ENCODE peak calls at places on chromosomes 6 and 20, in five cellular contexts. J, F, X, L and U are unnamed samples.

GRCh38 chr6:47438481-47439347 is 38.9 kb upstream of the CD2AP start:
- DNase-seq in J (peak; percentile 70), F (no peak), X (no peak), L (no peak), U (no peak)

GRCh38 chr6:117907600-117908245 is 659 bp downstream of the SLC35F1 start:
- DNase-seq in J (no peak), F (no peak), X (peak; percentile 22), L (peak; percentile 30), U (no peak)

GRCh38 chr20:4726710-4727391 is 5.1 kb downstream of the PRND start:
- DNase-seq in J (peak; percentile 16), F (peak; percentile 59), X (no peak), L (no peak), U (peak; percentile 18)

GRCh38 chr6:74642101-74642500 is 563.8 kb downstream of the COL12A1 start:
- DNase-seq in J (no peak), F (no peak), X (no peak), L (no peak), U (no peak)

GRCh38 chr6:81769834-81770233 is 17.4 kb upstream of the TENT5A start:
- DNase-seq in J (no peak), F (no peak), X (no peak), L (no peak), U (no peak)

GRCh38 chr6:124069230-124069815 is 265.7 kb downstream of the NKAIN2 start:
- DNase-seq in J (no peak), F (no peak), X (no peak), L (no peak), U (no peak)

GRCh38 chr20:51457281-51457932 is 85.1 kb downstream of the NFATC2 start:
- DNase-seq in J (peak; percentile 37), F (peak; percentile 82), X (peak; percentile 35), L (peak; percentile 81), U (peak; percentile 54)

GRCh38 chr20:61437280-61438206 is 185.5 kb downstream of the CDH4 start:
- DNase-seq in J (no peak), F (peak; percentile 94), X (no peak), L (no peak), U (no peak)

GRCh38 chr20:51346686-51347485 is 195.6 kb downstream of the NFATC2 start:
- DNase-seq in J (no peak), F (no peak), X (no peak), L (no peak), U (no peak)

GRCh38 chr6:111614833-111615582 is 9.3 kb upstream of the TRAF3IP2 start:
- DNase-seq in J (no peak), F (no peak), X (no peak), L (peak; percentile 82), U (peak; percentile 38)

GRCh38 chr6:33160728-33161323 is 31.4 kb downstream of the COL11A2 start:
- DNase-seq in J (no peak), F (peak; percentile 91), X (peak; percentile 31), L (peak; percentile 7), U (peak; percentile 73)

GRCh38 chr6:144690109-144690508 is 405.0 kb downstream of the UTRN start:
- DNase-seq in J (no peak), F (no peak), X (no peak), L (no peak), U (no peak)

GRCh38 chr6:169189686-169190085 is 64.0 kb downstream of the THBS2 start:
- DNase-seq in J (no peak), F (no peak), X (no peak), L (no peak), U (no peak)

GRCh38 chr6:160917581-160917980 is 74.0 kb upstream of the MAP3K4 start:
- DNase-seq in J (no peak), F (peak; percentile 18), X (no peak), L (no peak), U (no peak)

GRCh38 chr6:44662461-44663121 is 275.1 kb downstream of the CDC5L start:
- DNase-seq in J (peak; percentile 13), F (peak; percentile 94), X (no peak), L (peak; percentile 77), U (no peak)

GRCh38 chr6:128295670-128296069 is 224.7 kb downstream of the PTPRK start:
- DNase-seq in J (no peak), F (no peak), X (no peak), L (no peak), U (no peak)

GRCh38 chr6:4107873-4108272 is 27.5 kb downstream of the ECI2 start:
- DNase-seq in J (no peak), F (no peak), X (no peak), L (no peak), U (no peak)

GRCh38 chr6:125485757-125486156 is 184.0 kb upstream of the HDDC2 start:
- DNase-seq in J (no peak), F (no peak), X (no peak), L (no peak), U (peak; percentile 8)

GRCh38 chr6:168968228-168968627 is 285.4 kb downstream of the THBS2 start:
- DNase-seq in J (peak; percentile 5), F (peak; percentile 86), X (peak; percentile 33), L (no peak), U (peak; percentile 25)

GRCh38 chr20:14343658-14344057 is 6.2 kb upstream of the FLRT3 start:
- DNase-seq in J (no peak), F (no peak), X (no peak), L (no peak), U (no peak)

GRCh38 chr20:59985864-59986263 is 27.6 kb downstream of the CDH26 start:
- DNase-seq in J (peak; percentile 14), F (no peak), X (no peak), L (no peak), U (peak; percentile 70)

GRCh38 chr6:37878150-37878710 is 58.7 kb downstream of the ZFAND3 start:
- DNase-seq in J (no peak), F (no peak), X (no peak), L (no peak), U (no peak)

GRCh38 chr6:130473886-130474285 is 108.1 kb downstream of the TMEM200A start:
- DNase-seq in J (no peak), F (peak; percentile 12), X (no peak), L (no peak), U (no peak)

GRCh38 chr20:58306421-58307261 is 2.9 kb upstream of the RAB22A start:
- DNase-seq in J (peak; percentile 24), F (peak; percentile 15), X (peak; percentile 24), L (no peak), U (peak; percentile 88)

GRCh38 chr20:58852559-58853271 is at the start of gene GNAS:
- DNase-seq in J (peak; percentile 65), F (peak; percentile 70), X (peak; percentile 68), L (peak; percentile 70), U (peak; percentile 54)

GRCh38 chr6:27297857-27298730 is 14.0 kb downstream of the POM121L2 start:
- DNase-seq in J (no peak), F (peak; percentile 52), X (no peak), L (no peak), U (peak; percentile 58)

GRCh38 chr6:163782436-163783003 is 368.0 kb downstream of the QKI start:
- DNase-seq in J (peak; percentile 20), F (no peak), X (no peak), L (no peak), U (peak; percentile 58)

GRCh38 chr6:163789199-163789810 is 374.8 kb downstream of the QKI start:
- DNase-seq in J (no peak), F (no peak), X (no peak), L (no peak), U (no peak)

GRCh38 chr6:163790296-163790840 is 375.9 kb downstream of the QKI start:
- DNase-seq in J (no peak), F (peak; percentile 42), X (no peak), L (no peak), U (no peak)

GRCh38 chr6:163787001-163787667 is 372.6 kb downstream of the QKI start:
- DNase-seq in J (no peak), F (no peak), X (no peak), L (no peak), U (no peak)
- TF ChIP-seq CTCF in J (no peak), F (no peak), X (no peak), L (no peak), U (no peak)

DNA sequence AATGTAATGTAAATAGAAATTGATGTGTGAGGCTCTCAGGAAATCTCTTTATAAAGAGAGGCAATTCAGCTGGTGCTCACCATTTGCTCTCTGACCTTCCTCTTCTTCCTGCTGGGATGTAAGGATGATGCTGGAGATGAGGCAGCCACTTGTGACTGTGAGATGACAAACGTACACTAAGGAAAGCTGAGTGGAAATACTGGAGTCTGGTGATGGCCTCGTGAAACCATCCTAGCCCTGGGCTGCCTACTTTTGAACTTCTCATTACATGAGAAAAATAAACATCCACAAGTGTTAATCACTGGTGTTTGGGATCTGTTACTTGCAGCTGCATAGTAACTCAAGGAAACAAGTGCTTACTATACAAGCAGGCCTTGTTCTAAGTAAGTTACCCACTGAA is 114.9 kb upstream of the NHSL1 start:
- DNase-seq in J (no peak), F (no peak), X (no peak), L (no peak), U (no peak)
- TF ChIP-seq CTCF in J (no peak), F (no peak), X (no peak), L (no peak), U (no peak)

GRCh38 chr6:32087574-32088486 is 21.3 kb downstream of the TNXB start:
- DNase-seq in J (peak; percentile 82), F (peak; percentile 93), X (peak; percentile 84), L (peak; percentile 88), U (peak; percentile 85)
- TF ChIP-seq CTCF in J (peak; percentile 57), F (peak; percentile 51), X (peak; percentile 48), L (peak; percentile 69), U (peak; percentile 50)

GRCh38 chr20:46408281-46408731 is 1.9 kb upstream of the ELMO2 start:
- DNase-seq in J (no peak), F (no peak), X (no peak), L (no peak), U (no peak)

GRCh38 chr20:46407671-46407996 is 1.2 kb upstream of the ELMO2 start:
- DNase-seq in J (no peak), F (no peak), X (peak; percentile 60), L (no peak), U (no peak)

GRCh38 chr20:46402236-46402886 is 4.1 kb downstream of the ELMO2 start:
- DNase-seq in J (no peak), F (peak; percentile 13), X (peak; percentile 13), L (no peak), U (no peak)

GRCh38 chr20:46406986-46407670 is 713 bp upstream of the ELMO2 start:
- DNase-seq in J (peak; percentile 27), F (peak; percentile 19), X (peak; percentile 97), L (peak; percentile 91), U (peak; percentile 83)

GRCh38 chr20:46406200-46406985 is at the start of gene ELMO2:
- DNase-seq in J (peak; percentile 96), F (peak; percentile 99), X (peak; percentile 98), L (peak; percentile 100), U (peak; percentile 99)
- TF ChIP-seq CTCF in J (no peak), F (peak; percentile 3), X (peak; percentile 46), L (no peak), U (no peak)